ENCODE peak calls at places on chromosomes 7 and 10, in ten cellular contexts. C is endodermal cell, W is bronchial epithelial cell, E is epithelial cell of proximal tubule, M is PC-9, Z is HCT116, O is OCI-LY7, A is psoas muscle, G is fibroblast of the aortic adventitia, L is Calu3. T is an unnamed sample.

GRCh38 chr7:6640246-6640721 is 3.2 kb downstream of the ZNF316 start:
- DNase-seq in L (no peak), G (peak), C (peak), Z (no peak), E (no peak), W (peak), A (no peak), O (no peak), M (no peak), T (no peak)

GRCh38 chr7:117068511-117069155 is 115.3 kb downstream of the ST7 start:
- DNase-seq in M (no peak), L (no peak), W (no peak), A (no peak), E (no peak), G (no peak), O (no peak), Z (no peak), C (no peak), T (no peak)

GRCh38 chr10:131587976-131588680 is 276.6 kb upstream of the TCERG1L start:
- DNase-seq in A (no peak), W (no peak), E (no peak), G (no peak), O (no peak), L (no peak), C (no peak), M (no peak), Z (no peak), T (no peak)

GRCh38 chr7:140013676-140014075 is 49.1 kb downstream of the PARP12 start:
- DNase-seq in G (no peak), C (no peak), Z (no peak), M (no peak), A (no peak), O (no peak), L (no peak), W (no peak), E (no peak), T (no peak)

GRCh38 chr7:136386876-136387275 is 409.7 kb upstream of the MTPN start:
- DNase-seq in C (no peak), A (no peak), L (no peak), W (no peak), G (no peak), O (no peak), M (no peak), E (no peak), Z (no peak), T (no peak)

GRCh38 chr7:20403356-20403755 is 72.7 kb downstream of the ITGB8 start:
- DNase-seq in L (no peak), E (no peak), W (no peak), O (no peak), M (no peak), C (no peak), Z (no peak), A (peak), G (peak), T (no peak)

GRCh38 chr7:2399848-2400587 is 3.4 kb upstream of the CHST12 start:
- DNase-seq in C (peak), Z (no peak), A (peak), L (peak), W (peak), M (peak), G (peak), O (no peak), E (peak), T (no peak)

GRCh38 chr7:100484636-100485114 is 948 bp downstream of the NYAP1 start:
- DNase-seq in W (no peak), Z (no peak), A (no peak), M (no peak), C (no peak), E (no peak), G (no peak), L (no peak), O (no peak), T (no peak)

GRCh38 chr10:11142809-11143208 is 125.1 kb downstream of the CELF2 start:
- DNase-seq in M (no peak), C (no peak), G (no peak), L (no peak), E (no peak), A (no peak), O (peak), W (no peak), Z (no peak), T (no peak)

GRCh38 chr10:5481121-5481520 is 18.2 kb downstream of the CALML5 start:
- DNase-seq in A (no peak), Z (no peak), O (no peak), W (peak), C (peak), E (no peak), L (no peak), M (no peak), G (no peak), T (no peak)

GRCh38 chr10:86267286-86268195 is 99.1 kb downstream of the GRID1 start:
- DNase-seq in M (no peak), A (no peak), O (no peak), W (no peak), G (no peak), C (peak), L (no peak), Z (no peak), E (no peak), T (no peak)

GRCh38 chr7:120725376-120726039 is 132.4 kb downstream of the TSPAN12 start:
- DNase-seq in L (no peak), C (no peak), M (no peak), A (no peak), O (peak), G (peak), E (no peak), W (peak), Z (peak), T (no peak)

DNA sequence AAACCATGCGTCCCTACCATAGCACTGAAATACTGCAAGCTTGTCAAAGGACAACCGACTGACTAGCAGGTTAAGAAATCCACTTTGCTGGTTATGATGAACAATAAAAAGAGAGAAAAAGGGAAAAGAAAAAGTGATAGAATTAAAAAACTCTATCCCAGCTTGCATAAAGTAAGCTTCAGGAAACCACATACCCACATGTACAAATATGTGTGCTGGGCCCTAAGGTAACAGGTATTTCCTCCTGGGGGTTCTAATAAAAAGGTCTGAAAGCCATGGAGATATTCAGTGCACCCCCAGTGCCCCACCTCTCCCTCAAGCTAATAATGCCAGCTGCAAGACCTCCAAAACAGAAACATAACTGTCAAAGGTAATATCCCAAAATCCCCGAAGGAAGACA is 248.6 kb upstream of the KLF14 start:
- DNase-seq in O (no peak), C (no peak), Z (no peak), M (no peak), G (no peak), A (no peak), E (no peak), L (no peak), W (no peak), T (no peak)
- TF ChIP-seq CTCF in O (no peak), C (no peak), Z (no peak), M (no peak), G (no peak), A (no peak), E (no peak), L (no peak), W (no peak), T (no peak)

DNA sequence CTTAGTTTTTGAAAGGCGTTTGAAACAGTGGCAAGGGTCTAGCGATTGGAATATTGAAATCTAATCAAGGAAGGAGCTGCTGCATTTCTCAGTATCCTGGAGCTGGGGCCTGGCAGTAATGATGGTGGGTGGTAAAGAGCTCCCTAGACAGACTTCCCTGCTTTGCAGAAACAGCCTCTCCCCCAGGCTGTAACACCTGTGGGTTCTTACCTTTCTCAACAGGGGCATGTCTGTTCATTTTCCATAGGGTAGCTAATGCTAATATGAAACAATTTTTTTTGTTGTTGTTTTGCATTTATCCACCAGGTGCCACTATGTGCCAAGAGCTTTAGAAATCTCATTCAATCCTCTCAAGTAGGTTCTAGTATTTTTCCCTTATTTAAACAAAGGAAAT is 345.5 kb downstream of the REEP3 start:
- DNase-seq in M (no peak), W (peak), G (peak), E (no peak), A (no peak), L (peak), O (peak), Z (peak), C (no peak), T (no peak)
- TF ChIP-seq CTCF in M (peak), W (peak), G (no peak), E (peak), A (no peak), L (peak), O (peak), Z (peak), C (peak), T (peak)

DNA sequence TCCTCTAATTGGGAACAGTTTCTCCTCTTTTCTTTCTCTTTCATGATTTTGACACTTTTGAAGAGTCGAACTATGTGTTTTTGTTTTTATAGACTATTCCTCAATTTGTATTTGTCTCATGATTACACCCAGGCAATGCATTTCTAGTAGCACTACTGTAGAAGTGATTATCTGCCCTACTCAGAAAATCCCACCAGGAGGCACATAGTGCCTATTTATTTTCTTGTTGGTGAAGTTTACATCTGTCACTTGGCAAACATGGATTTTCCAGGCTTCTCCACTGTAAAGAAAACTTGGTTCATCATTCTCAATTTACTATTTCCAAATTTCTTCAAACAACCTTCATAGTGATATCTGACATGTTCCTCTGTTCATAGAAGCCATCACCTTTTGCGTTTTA is 893.9 kb downstream of the CCSER2 start:
- DNase-seq in C (no peak), M (no peak), O (no peak), E (no peak), W (no peak), G (no peak), Z (no peak), L (no peak), A (no peak), T (no peak)
- TF ChIP-seq CTCF in C (peak), M (no peak), O (no peak), E (no peak), W (no peak), G (no peak), Z (no peak), L (no peak), A (no peak), T (peak)

GRCh38 chr10:43223056-43223455 is 43.8 kb downstream of the RASGEF1A start:
- DNase-seq in A (no peak), L (no peak), Z (no peak), M (no peak), E (no peak), C (no peak), W (no peak), G (no peak), O (no peak), T (no peak)
- TF ChIP-seq CTCF in A (no peak), L (no peak), Z (no peak), M (no peak), E (no peak), C (no peak), W (no peak), G (no peak), O (no peak), T (no peak)